ENCODE peak calls at places on chromosomes 7 and 10, in seven cellular contexts. V, Z, P, Y, O, F and C are unnamed samples.

GRCh38 chr10:121927361-121927840 is 430 bp downstream of the ATE1 start:
- DNase-seq in V (peak), Z (peak), P (peak), Y (peak), O (peak), F (peak), C (peak)

GRCh38 chr7:98872328-98872924 is 2.6 kb upstream of the TMEM130 start:
- DNase-seq in V (no peak), Z (peak), P (peak), Y (peak), O (peak), F (peak), C (no peak)

GRCh38 chr10:30701471-30702173 is 72.1 kb upstream of the LYZL2 start:
- DNase-seq in V (no peak), Z (peak), P (peak), Y (peak), O (no peak), F (peak), C (no peak)

GRCh38 chr10:31242902-31243301 is 76.1 kb upstream of the ZEB1 start:
- DNase-seq in V (peak), Z (no peak), P (peak), Y (peak), O (no peak), F (peak), C (peak)

GRCh38 chr10:62048919-62049636 is 147.6 kb downstream of the ARID5B start:
- DNase-seq in V (peak), Z (peak), P (peak), Y (peak), O (peak), F (peak), C (no peak)

GRCh38 chr7:118151671-118152070 is 32.3 kb upstream of the LSM8 start:
- DNase-seq in V (no peak), Z (no peak), P (no peak), Y (no peak), O (no peak), F (peak), C (no peak)

GRCh38 chr10:13893926-13894325 is 307.2 kb downstream of the PRPF18 start:
- DNase-seq in V (no peak), Z (no peak), P (peak), Y (peak), O (peak), F (peak), C (no peak)

GRCh38 chr10:131804551-131805295 is 96.1 kb upstream of the PPP2R2D start:
- DNase-seq in V (no peak), Z (no peak), P (no peak), Y (no peak), O (no peak), F (no peak), C (no peak)

GRCh38 chr10:31064334-31064733 is 32.7 kb upstream of the ZNF438 start:
- DNase-seq in V (peak), Z (no peak), P (no peak), Y (no peak), O (no peak), F (peak), C (no peak)

GRCh38 chr10:90227259-90227658 is 525.9 kb downstream of the KIF20B start:
- DNase-seq in V (no peak), Z (no peak), P (no peak), Y (peak), O (no peak), F (peak), C (peak)

GRCh38 chr7:154695836-154696235 is 307.1 kb downstream of the PAXIP1 start:
- DNase-seq in V (no peak), Z (no peak), P (no peak), Y (no peak), O (no peak), F (no peak), C (no peak)

GRCh38 chr7:26705567-26705966 is 158.8 kb downstream of the SKAP2 start:
- DNase-seq in V (peak), Z (no peak), P (peak), Y (peak), O (no peak), F (peak), C (no peak)

GRCh38 chr10:93921338-93921737 is 27.6 kb downstream of the SLC35G1 start:
- DNase-seq in V (no peak), Z (peak), P (peak), Y (no peak), O (peak), F (no peak), C (no peak)

GRCh38 chr10:77798940-77799339 is 127.6 kb downstream of the DLG5 start:
- DNase-seq in V (no peak), Z (no peak), P (no peak), Y (no peak), O (no peak), F (peak), C (no peak)

GRCh38 chr7:19146699-19147098 is 1.5 kb upstream of the FERD3L start:
- DNase-seq in V (peak), Z (no peak), P (peak), Y (peak), O (peak), F (peak), C (no peak)

GRCh38 chr7:114412548-114412947 is 2.1 kb upstream of the FOXP2 start:
- DNase-seq in V (no peak), Z (no peak), P (no peak), Y (no peak), O (no peak), F (no peak), C (no peak)
- TF ChIP-seq EZH2phosphoT487 in V (no peak), Z (no peak), P (no peak), Y (no peak), O (no peak), F (no peak), C (no peak)

DNA sequence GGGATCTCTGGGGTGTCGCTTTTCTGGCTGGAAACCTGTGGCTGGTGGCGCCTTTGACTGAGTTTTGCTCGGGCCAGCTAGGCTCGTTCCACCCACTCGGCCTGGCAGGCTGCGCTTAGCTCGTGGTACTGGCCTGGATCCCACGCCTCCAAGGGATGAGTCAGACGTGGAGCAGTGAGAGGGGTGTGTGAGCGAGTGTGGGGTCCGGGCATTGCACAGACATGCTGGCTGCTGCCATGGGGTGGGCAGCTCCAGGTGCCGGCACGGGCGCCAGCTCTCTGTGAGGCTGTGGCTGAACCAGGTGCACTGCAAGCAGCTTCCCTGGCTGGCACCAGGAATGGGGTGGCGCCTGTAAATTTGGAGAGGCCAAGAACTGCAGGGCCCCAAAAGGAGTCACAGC is 63.1 kb upstream of the CACNA2D1 start:
- DNase-seq in V (peak), Z (no peak), P (no peak), Y (no peak), O (no peak), F (peak), C (no peak)
- TF ChIP-seq EZH2phosphoT487 in V (no peak), Z (no peak), P (no peak), Y (no peak), O (no peak), F (no peak), C (no peak)

GRCh38 chr10:128868481-128868880 is 598.6 kb upstream of the MGMT start:
- DNase-seq in V (no peak), Z (no peak), P (no peak), Y (no peak), O (no peak), F (no peak), C (no peak)

GRCh38 chr10:128869101-128869712 is 597.8 kb upstream of the MGMT start:
- DNase-seq in V (no peak), Z (no peak), P (no peak), Y (no peak), O (no peak), F (no peak), C (no peak)

GRCh38 chr10:128867819-128868218 is 599.2 kb upstream of the MGMT start:
- DNase-seq in V (no peak), Z (no peak), P (no peak), Y (no peak), O (no peak), F (no peak), C (no peak)

GRCh38 chr10:128865398-128865797 is 601.6 kb upstream of the MGMT start:
- DNase-seq in V (no peak), Z (no peak), P (no peak), Y (no peak), O (no peak), F (no peak), C (no peak)

DNA sequence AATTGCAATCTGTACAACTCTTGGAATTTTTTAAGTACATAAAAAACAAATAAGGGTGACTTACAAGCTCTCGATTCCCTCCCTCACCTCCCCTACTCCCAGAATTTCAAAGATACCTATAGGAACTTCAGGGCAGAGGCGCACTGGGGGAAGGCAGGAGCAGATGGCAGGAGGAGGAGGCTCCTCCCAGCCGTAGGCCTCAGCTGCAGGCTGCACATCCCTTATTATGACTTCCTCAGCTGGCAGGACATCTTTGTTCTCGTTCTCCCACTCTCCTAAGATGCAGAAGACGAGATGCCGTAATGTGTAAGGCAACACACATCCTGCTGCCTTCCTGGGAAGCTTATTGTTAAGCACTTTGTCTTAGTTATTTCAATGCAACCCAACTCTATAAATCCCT is 599.9 kb upstream of the MGMT start:
- DNase-seq in V (no peak), Z (no peak), P (no peak), Y (no peak), O (no peak), F (no peak), C (no peak)
- TF ChIP-seq EZH2phosphoT487 in V (no peak), Z (no peak), P (no peak), Y (no peak), O (no peak), F (no peak), C (no peak)

GRCh38 chr7:157021893-157022680 is 11.6 kb upstream of the MNX1 start:
- DNase-seq in V (no peak), Z (no peak), P (peak), Y (no peak), O (peak), F (no peak), C (no peak)
- TF ChIP-seq EZH2phosphoT487 in V (no peak), Z (no peak), P (no peak), Y (peak), O (no peak), F (peak), C (no peak)

DNA sequence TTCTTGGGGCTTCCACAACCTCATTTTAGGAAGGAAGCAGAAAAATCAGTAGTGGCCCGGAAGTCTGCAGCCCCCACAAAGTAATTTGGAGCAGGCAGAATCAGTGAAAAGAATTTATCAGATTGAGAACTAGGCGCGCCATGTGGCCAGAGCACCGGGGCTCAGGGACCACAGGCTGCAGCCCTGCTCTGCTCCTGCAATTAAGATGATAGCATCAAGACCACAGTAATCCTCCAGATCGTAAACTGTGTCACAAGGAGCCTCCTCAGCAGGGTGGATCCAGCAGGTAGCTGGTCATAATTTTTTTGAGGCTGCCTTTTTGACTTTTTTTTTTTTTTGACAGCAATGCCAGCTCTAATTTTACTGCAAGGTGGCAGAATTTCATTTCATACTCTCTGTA is 209.0 kb upstream of the ZMIZ1 start:
- DNase-seq in V (peak), Z (no peak), P (peak), Y (no peak), O (no peak), F (no peak), C (no peak)
- TF ChIP-seq EZH2phosphoT487 in V (no peak), Z (no peak), P (no peak), Y (no peak), O (no peak), F (no peak), C (no peak)

DNA sequence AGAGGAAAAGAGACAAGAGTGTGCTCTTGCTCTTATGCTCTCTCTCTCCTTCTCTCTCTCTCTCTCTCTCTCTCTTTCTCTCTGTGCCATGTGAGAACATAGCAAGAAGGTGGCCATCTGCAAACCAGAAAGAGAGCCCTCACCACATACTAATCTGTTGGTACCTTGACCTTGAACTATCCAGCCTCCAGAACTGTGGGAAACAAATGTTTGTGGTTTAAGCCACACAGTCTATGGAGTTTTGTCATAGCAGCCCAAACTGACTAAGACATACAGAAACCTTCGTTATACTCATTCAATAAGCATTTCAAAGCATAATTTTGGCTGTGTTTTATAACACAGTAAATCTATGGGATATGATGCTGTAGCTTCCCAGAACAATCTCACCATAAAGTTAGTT is 56.4 kb upstream of the PLPP4 start:
- DNase-seq in V (no peak), Z (no peak), P (no peak), Y (no peak), O (no peak), F (peak), C (no peak)
- TF ChIP-seq EZH2phosphoT487 in V (no peak), Z (no peak), P (no peak), Y (no peak), O (no peak), F (no peak), C (no peak)

GRCh38 chr10:28903716-28904115 is 226.4 kb downstream of the BAMBI start:
- DNase-seq in V (no peak), Z (no peak), P (no peak), Y (peak), O (no peak), F (no peak), C (no peak)
- TF ChIP-seq EZH2phosphoT487 in V (no peak), Z (no peak), P (no peak), Y (no peak), O (no peak), F (no peak), C (no peak)

DNA sequence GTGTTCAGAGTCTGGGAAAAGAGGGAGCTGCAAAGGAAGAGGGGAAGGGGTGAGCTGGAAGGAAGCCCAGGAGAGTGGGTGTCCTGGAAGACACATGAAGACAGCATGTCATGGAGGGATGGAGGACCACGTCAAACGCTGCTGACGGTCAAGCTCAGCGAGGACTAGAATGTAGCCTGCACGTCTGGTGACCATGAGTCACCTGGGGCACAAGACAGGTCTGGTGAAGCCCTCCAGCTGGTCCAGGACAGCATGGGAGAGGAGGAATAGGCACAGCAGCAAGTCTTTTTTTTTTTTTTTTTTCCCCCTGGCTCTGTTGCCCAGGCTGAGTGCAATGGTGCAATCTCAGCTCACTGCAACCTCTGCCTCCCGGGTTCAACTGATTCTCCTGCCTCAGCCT is 19.6 kb upstream of the AMZ1 start:
- DNase-seq in V (no peak), Z (no peak), P (no peak), Y (no peak), O (no peak), F (peak), C (no peak)
- TF ChIP-seq EZH2phosphoT487 in V (no peak), Z (no peak), P (no peak), Y (no peak), O (no peak), F (no peak), C (no peak)